ENCODE peak calls at places on chromosome 5, in nine cellular contexts. Y is NCI-H2227 treated with DMSO at 0.1 percent for 48 hours; M is NCI-H1105; L is stimulated activated CD8-positive, alpha-beta memory T cell treated with anti-CD3 and anti-CD28 coated beads, Interleukin-2, amount 100 ng/mL, for 48 hours; S is NCI-H1436; R is NCI-H1417; I is SK-N-SH; A is posterior vena cava; U is coronary artery. G is an unnamed sample.

GRCh38 chr5:157085930-157086329 is 22.9 kb downstream of the HAVCR2 start:
- DNase-seq in A (no peak), I (no peak), S (no peak), R (no peak), U (no peak), Y (no peak), L (no peak), M (no peak), G (no peak)

GRCh38 chr5:167796636-167797035 is 494.8 kb upstream of the WWC1 start:
- DNase-seq in S (no peak), U (no peak), I (no peak), L (no peak), R (no peak), Y (no peak), M (no peak), A (no peak), G (no peak)

GRCh38 chr5:165137701-165138100 is 1632.3 kb downstream of the MAT2B start:
- DNase-seq in U (no peak), I (no peak), A (no peak), S (no peak), R (no peak), M (no peak), L (no peak), Y (no peak), G (no peak)

GRCh38 chr5:57749396-57749795 is 266.8 kb upstream of the ACTBL2 start:
- DNase-seq in S (no peak), I (no peak), U (no peak), L (no peak), Y (no peak), R (no peak), M (no peak), A (no peak), G (no peak)

GRCh38 chr5:64506567-64507321 is 929 bp downstream of the RGS7BP start:
- DNase-seq in R (peak), L (no peak), Y (no peak), S (no peak), I (peak), U (peak), M (no peak), A (peak), G (no peak)

GRCh38 chr5:93782978-93783377 is 41.6 kb upstream of the POU5F2 start:
- DNase-seq in L (no peak), S (no peak), R (no peak), Y (no peak), I (no peak), M (no peak), U (no peak), A (no peak), G (no peak)

GRCh38 chr5:85814596-85814995 is 803.1 kb upstream of the COX7C start:
- DNase-seq in Y (no peak), R (no peak), S (no peak), M (no peak), I (no peak), L (no peak), A (no peak), U (no peak), G (no peak)

GRCh38 chr5:93158841-93159240 is 422.2 kb downstream of the NR2F1-AS1 start:
- DNase-seq in L (no peak), I (no peak), S (no peak), R (no peak), A (no peak), M (no peak), U (no peak), Y (no peak), G (no peak)

GRCh38 chr5:55226934-55227737 is at the start of gene MCIDAS:
- DNase-seq in R (peak), Y (peak), A (no peak), S (peak), M (peak), I (peak), L (peak), U (no peak), G (peak)

GRCh38 chr5:67030289-67031069 is 166.1 kb downstream of the CD180 start:
- DNase-seq in S (no peak), I (no peak), U (no peak), R (no peak), Y (no peak), L (no peak), A (no peak), M (no peak), G (no peak)

GRCh38 chr5:69497006-69497520 is 4.5 kb downstream of the OCLN start:
- DNase-seq in M (no peak), S (no peak), I (no peak), R (no peak), U (no peak), A (no peak), L (no peak), Y (no peak), G (no peak)

GRCh38 chr5:145510324-145510723 is 324.8 kb downstream of the PRELID2 start:
- DNase-seq in R (no peak), Y (no peak), L (no peak), M (no peak), S (no peak), U (no peak), A (no peak), I (no peak), G (no peak)

GRCh38 chr5:138943615-138944173 is 68.6 kb upstream of the LRRTM2 start:
- DNase-seq in S (no peak), I (no peak), U (no peak), Y (no peak), A (no peak), M (no peak), R (no peak), L (no peak), G (no peak)

GRCh38 chr5:136404616-136405015 is 39.3 kb upstream of the TRPC7 start:
- DNase-seq in I (no peak), M (no peak), L (no peak), A (no peak), U (no peak), S (no peak), R (no peak), Y (no peak), G (no peak)

GRCh38 chr5:154309805-154310204 is 119.3 kb downstream of the GALNT10 start:
- DNase-seq in I (no peak), M (no peak), R (no peak), U (no peak), S (no peak), A (no peak), Y (no peak), L (no peak), G (no peak)

GRCh38 chr5:179242676-179243075 is 102.6 kb downstream of the ADAMTS2 start:
- DNase-seq in I (no peak), U (peak), A (peak), L (no peak), Y (no peak), R (no peak), S (no peak), M (no peak), G (no peak)

GRCh38 chr5:87268970-87269377 is 1.3 kb downstream of the RASA1 start:
- DNase-seq in Y (no peak), A (no peak), I (no peak), M (no peak), S (no peak), U (no peak), L (no peak), R (no peak), G (no peak)

GRCh38 chr5:179863449-179864085 is 5.0 kb upstream of the MRNIP start:
- DNase-seq in Y (no peak), U (no peak), M (no peak), S (no peak), A (peak), L (no peak), I (no peak), R (no peak), G (no peak)

GRCh38 chr5:111364992-111365391 is 140.8 kb downstream of the CAMK4 start:
- DNase-seq in R (no peak), U (no peak), S (no peak), Y (no peak), I (no peak), M (no peak), L (no peak), A (no peak), G (no peak)

GRCh38 chr5:72268753-72269410 is 51.2 kb downstream of the MRPS27 start:
- DNase-seq in S (peak), M (no peak), Y (no peak), L (peak), U (no peak), A (no peak), I (peak), R (peak), G (no peak)

GRCh38 chr5:158623971-158624370 is 475.7 kb downstream of the EBF1 start:
- DNase-seq in L (no peak), S (no peak), M (no peak), I (no peak), R (no peak), A (no peak), U (no peak), Y (no peak), G (no peak)